ENCODE peak calls at places on chromosomes 6 and 20, in nine cellular contexts. A is HuH-7.5; T is putamen; R is stimulated activated CD4-positive, alpha-beta T cell treated with anti-CD3 and anti-CD28 coated beads, Interleukin-4, amount 100 ng/mL, for 48 hours; S is GM23248; E is fibroblast of the conjunctiva; B is amniotic epithelial cell; J is skeletal muscle cell; F is DND-41. N is an unnamed sample.

GRCh38 chr6:150915868-150916267 is 50.4 kb downstream of the MTHFD1L start:
- DNase-seq in A (no peak), T (no peak), R (no peak), S (peak), E (peak), B (peak), J (peak), F (no peak), N (peak)

GRCh38 chr20:4671015-4671414 is 50.7 kb upstream of the PRND start:
- DNase-seq in A (no peak), T (no peak), R (no peak), S (no peak), E (no peak), B (no peak), J (no peak), F (no peak), N (no peak)

GRCh38 chr6:166489301-166490155 is 97.0 kb downstream of the RAMACL start:
- DNase-seq in A (no peak), T (no peak), R (no peak), S (no peak), E (no peak), B (no peak), J (no peak), F (no peak), N (no peak)

GRCh38 chr6:12196326-12196936 is 93.7 kb upstream of the EDN1 start:
- DNase-seq in A (no peak), T (no peak), R (no peak), S (peak), E (no peak), B (peak), J (peak), F (no peak), N (peak)

GRCh38 chr6:75450903-75451302 is 42.7 kb downstream of the FILIP1 start:
- DNase-seq in A (no peak), T (no peak), R (no peak), S (no peak), E (no peak), B (no peak), J (no peak), F (no peak), N (no peak)

GRCh38 chr6:3228791-3229565 is 1.5 kb upstream of the TUBB2B start:
- DNase-seq in A (no peak), T (no peak), R (no peak), S (no peak), E (no peak), B (no peak), J (no peak), F (no peak), N (no peak)

GRCh38 chr6:34572585-34572984 is 16.5 kb upstream of the SPDEF start:
- DNase-seq in A (no peak), T (no peak), R (no peak), S (no peak), E (no peak), B (no peak), J (no peak), F (no peak), N (no peak)

GRCh38 chr20:24691901-24692351 is 222.5 kb downstream of the SYNDIG1 start:
- DNase-seq in A (no peak), T (no peak), R (no peak), S (no peak), E (no peak), B (no peak), J (no peak), F (peak), N (no peak)

GRCh38 chr6:72250664-72251063 is 364.3 kb downstream of the RIMS1 start:
- DNase-seq in A (no peak), T (no peak), R (no peak), S (peak), E (no peak), B (peak), J (no peak), F (no peak), N (peak)

GRCh38 chr6:107778242-107778641 is 45.9 kb downstream of the SCML4 start:
- DNase-seq in A (no peak), T (no peak), R (no peak), S (no peak), E (no peak), B (no peak), J (no peak), F (no peak), N (no peak)

GRCh38 chr20:47181056-47181862 is 175.2 kb downstream of the ZMYND8 start:
- DNase-seq in A (peak), T (no peak), R (no peak), S (peak), E (peak), B (peak), J (peak), F (peak), N (peak)

GRCh38 chr6:139588076-139588639 is 213.7 kb upstream of the CITED2 start:
- DNase-seq in A (no peak), T (no peak), R (no peak), S (peak), E (no peak), B (peak), J (no peak), F (no peak), N (peak)

GRCh38 chr20:52943185-52943841 is 28.8 kb upstream of the TSHZ2 start:
- DNase-seq in A (no peak), T (no peak), R (no peak), S (peak), E (peak), B (no peak), J (peak), F (no peak), N (peak)

GRCh38 chr6:128704601-128705000 is 178.3 kb upstream of the LAMA2 start:
- DNase-seq in A (no peak), T (no peak), R (no peak), S (no peak), E (no peak), B (no peak), J (no peak), F (no peak), N (no peak)

GRCh38 chr6:112269165-112269564 is 14.8 kb upstream of the LAMA4 start:
- DNase-seq in A (no peak), T (no peak), R (no peak), S (peak), E (no peak), B (peak), J (no peak), F (no peak), N (peak)

GRCh38 chr20:49684335-49684997 is 29.2 kb downstream of the B4GALT5 start:
- DNase-seq in A (no peak), T (no peak), R (no peak), S (no peak), E (no peak), B (no peak), J (no peak), F (no peak), N (no peak)

GRCh38 chr20:54350415-54350814 is 125.0 kb upstream of the DOK5 start:
- DNase-seq in A (no peak), T (no peak), R (no peak), S (peak), E (peak), B (no peak), J (no peak), F (no peak), N (peak)

GRCh38 chr20:37407573-37408002 is 61.6 kb downstream of the SRC start:
- DNase-seq in A (no peak), T (no peak), R (no peak), S (peak), E (no peak), B (no peak), J (no peak), F (no peak), N (no peak)

GRCh38 chr20:61728326-61728725 is 337.4 kb downstream of the TAF4 start:
- DNase-seq in A (no peak), T (no peak), R (no peak), S (no peak), E (no peak), B (no peak), J (no peak), F (no peak), N (no peak)

GRCh38 chr6:70838907-70839285 is 118.0 kb downstream of the B3GAT2 start:
- DNase-seq in A (no peak), T (no peak), R (no peak), S (no peak), E (no peak), B (no peak), J (no peak), F (no peak), N (no peak)

GRCh38 chr6:17574871-17575560 is 25.1 kb upstream of the FAM8A1 start:
- DNase-seq in A (no peak), T (no peak), R (no peak), S (peak), E (peak), B (peak), J (peak), F (no peak), N (peak)

GRCh38 chr6:37171141-37171969 is 1.4 kb downstream of the PIM1 start:
- DNase-seq in A (no peak), T (peak), R (no peak), S (peak), E (no peak), B (peak), J (no peak), F (peak), N (peak)

GRCh38 chr20:2172305-2173175 is 70.9 kb downstream of the STK35 start:
- DNase-seq in A (peak), T (peak), R (peak), S (peak), E (peak), B (peak), J (no peak), F (peak), N (peak)

GRCh38 chr20:46820682-46821081 is 74.0 kb upstream of the EYA2 start:
- DNase-seq in A (no peak), T (no peak), R (no peak), S (no peak), E (no peak), B (no peak), J (no peak), F (no peak), N (no peak)